ENCODE peak calls at places on chromosomes 6 and 20, in ten cellular contexts. Q is right cardiac atrium, L is GM23338, I is adipocyte, R is kidney, Y is prostate gland, T is lower lobe of right lung, U is PC-3, N is colonic mucosa, Z is aorta. F is an unnamed sample. For H3K4me1, the result is how much of the 10 kb centered on the place peaks cover.

GRCh38 chr6:44642870-44643522 is 255.5 kb downstream of the CDC5L start:
- DNase-seq in Q (no peak), L (no peak), I (no peak), R (no peak), Y (no peak), T (no peak), U (peak), N (no peak), Z (no peak), F (no peak)

GRCh38 chr20:48723308-48724264 is 104.2 kb downstream of the PREX1 start:
- DNase-seq in Q (peak), L (no peak), I (peak), R (peak), Y (no peak), T (peak), U (no peak), N (no peak), Z (peak), F (no peak)

GRCh38 chr20:57707849-57708693 is 1.7 kb downstream of the PMEPA1 start:
- DNase-seq in Q (no peak), L (no peak), I (peak), R (no peak), Y (peak), T (no peak), U (peak), N (no peak), Z (no peak), F (no peak)

GRCh38 chr20:23283096-23283850 is 67.3 kb upstream of the NXT1 start:
- DNase-seq in Q (no peak), L (no peak), I (no peak), R (no peak), Y (no peak), T (no peak), U (no peak), N (no peak), Z (no peak), F (no peak)

GRCh38 chr6:8057793-8058192 is 6.4 kb downstream of the BLOC1S5 start:
- DNase-seq in Q (no peak), L (no peak), I (peak), R (no peak), Y (no peak), T (no peak), U (peak), N (no peak), Z (no peak), F (no peak)

GRCh38 chr6:130565696-130566095 is 199.9 kb downstream of the TMEM200A start:
- DNase-seq in Q (no peak), L (no peak), I (no peak), R (no peak), Y (no peak), T (no peak), U (no peak), N (no peak), Z (no peak), F (no peak)

GRCh38 chr6:5512422-5512821 is 251.1 kb downstream of the FARS2 start:
- DNase-seq in Q (no peak), L (no peak), I (no peak), R (no peak), Y (no peak), T (no peak), U (no peak), N (no peak), Z (no peak), F (no peak)

GRCh38 chr6:17457956-17458355 is 64.6 kb downstream of the CAP2 start:
- DNase-seq in Q (no peak), L (no peak), I (no peak), R (no peak), Y (no peak), T (no peak), U (no peak), N (no peak), Z (no peak), F (no peak)

GRCh38 chr6:46983007-46983411 is 59.1 kb downstream of the ADGRF1 start:
- DNase-seq in Q (no peak), L (peak), I (no peak), R (no peak), Y (peak), T (no peak), U (peak), N (no peak), Z (no peak), F (peak)

GRCh38 chr6:144744720-144745119 is 459.6 kb downstream of the UTRN start:
- DNase-seq in Q (no peak), L (peak), I (no peak), R (no peak), Y (no peak), T (no peak), U (no peak), N (no peak), Z (no peak), F (no peak)

GRCh38 chr6:27139753-27140522 is 107.6 kb upstream of the PRSS16 start:
- DNase-seq in Q (no peak), L (peak), I (no peak), R (no peak), Y (no peak), T (no peak), U (no peak), N (peak), Z (no peak), F (no peak)

GRCh38 chr6:46016063-46016608 is 476 bp upstream of the CLIC5 start:
- DNase-seq in Q (no peak), L (no peak), I (no peak), R (no peak), Y (no peak), T (no peak), U (no peak), N (peak), Z (no peak), F (no peak)

GRCh38 chr20:21251278-21251677 is 51.9 kb upstream of the XRN2 start:
- DNase-seq in Q (no peak), L (no peak), I (no peak), R (no peak), Y (no peak), T (no peak), U (peak), N (no peak), Z (no peak), F (no peak)

GRCh38 chr6:10146723-10147451 is 268.0 kb downstream of the TFAP2A start:
- DNase-seq in Q (no peak), L (peak), I (peak), R (no peak), Y (no peak), T (no peak), U (peak), N (no peak), Z (no peak), F (no peak)

GRCh38 chr6:123570813-123571684 is 65.7 kb downstream of the TRDN start:
- DNase-seq in Q (peak), L (no peak), I (no peak), R (no peak), Y (no peak), T (no peak), U (no peak), N (no peak), Z (no peak), F (no peak)

DNA sequence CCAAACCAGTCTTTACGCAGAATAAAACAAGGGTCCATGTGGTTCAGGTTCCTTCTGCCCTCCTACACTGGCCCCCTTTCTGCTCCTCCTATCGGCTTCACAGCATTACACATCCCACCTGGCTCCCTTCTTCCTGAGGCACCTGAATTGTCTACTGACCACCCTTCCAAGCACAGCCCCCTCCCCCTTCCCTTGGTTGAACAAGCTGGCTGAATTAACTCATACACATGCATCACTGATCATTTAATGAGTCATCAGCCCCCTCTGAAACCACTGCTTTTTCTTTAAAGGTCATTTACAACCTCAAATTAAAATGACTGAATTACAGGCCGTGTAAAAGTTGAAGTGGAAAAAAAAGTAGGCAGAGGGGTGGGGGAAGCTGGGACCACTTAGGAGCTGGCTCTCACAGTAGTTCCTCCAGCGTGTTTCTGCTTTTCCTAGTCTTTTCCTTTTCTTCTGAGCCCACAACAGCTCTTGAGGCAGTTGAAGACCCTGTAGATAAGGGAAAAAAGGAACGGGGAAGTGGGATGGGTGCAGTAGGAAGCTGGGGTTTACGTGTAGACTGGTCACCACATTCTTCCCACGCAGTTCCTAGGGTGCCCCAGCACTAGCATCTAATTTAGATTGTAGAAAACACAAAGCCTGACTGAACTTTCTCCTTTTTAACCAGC is 67.6 kb downstream of the FYN start:
- DNase-seq in Q (no peak), L (no peak), I (peak), R (no peak), Y (no peak), T (no peak), U (peak), N (no peak), Z (no peak), F (peak)
- H3K4me1 ChIP-seq in Q (under half), L (under half), I (half or more), R (under half), Y (under half), T (half or more), U (under half), N (under half), Z (under half), F (half or more)

DNA sequence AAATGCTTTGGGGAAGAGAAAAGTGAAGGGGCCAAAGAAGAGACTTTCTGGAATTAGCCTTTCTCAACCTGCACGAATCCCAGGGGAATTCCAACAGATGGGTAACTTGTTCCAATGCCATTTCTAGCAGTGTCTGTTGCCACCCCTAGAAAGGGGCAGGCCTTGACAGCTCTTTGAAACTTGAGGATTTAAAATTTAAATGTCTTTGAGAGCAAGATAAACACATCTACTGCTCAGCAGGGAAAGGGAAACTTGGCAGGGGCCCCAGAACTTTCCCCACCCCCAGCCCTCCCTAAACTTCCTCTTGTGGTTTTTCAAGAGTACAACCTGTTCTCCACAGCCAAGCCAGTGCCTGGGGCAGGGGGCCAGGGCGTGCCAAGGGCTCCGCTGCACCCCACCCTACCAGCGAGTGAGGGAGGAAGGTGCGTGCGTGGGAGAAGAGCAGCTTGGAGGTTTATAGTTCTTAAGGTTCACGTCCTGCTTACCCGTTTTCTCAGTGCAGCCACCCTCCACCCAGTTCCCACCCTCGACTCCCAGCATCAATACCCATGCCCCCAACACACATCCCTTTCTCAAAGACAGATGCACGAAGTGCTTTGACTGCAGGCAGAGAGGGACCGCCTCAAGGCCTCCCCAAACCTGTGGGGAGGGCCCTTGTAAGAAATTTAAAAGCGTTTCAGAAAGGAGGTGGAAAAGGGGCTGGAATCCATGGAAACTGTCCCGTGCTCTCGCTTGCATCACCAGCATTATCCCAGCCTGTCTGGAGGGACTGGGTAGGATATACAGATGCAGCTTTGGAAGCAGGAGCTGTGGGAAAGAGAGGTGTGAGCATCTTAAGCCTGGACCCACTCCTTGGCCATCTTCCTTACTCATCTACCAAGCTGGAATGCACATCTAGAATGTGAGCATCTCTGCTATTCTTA is 4.5 kb upstream of the TAF8 start:
- DNase-seq in Q (peak), L (peak), I (peak), R (peak), Y (peak), T (peak), U (peak), N (peak), Z (peak), F (peak)
- H3K4me1 ChIP-seq in Q (under half), L (under half), I (half or more), R (under half), Y (under half), T (half or more), U (under half), N (under half), Z (under half), F (half or more)

DNA sequence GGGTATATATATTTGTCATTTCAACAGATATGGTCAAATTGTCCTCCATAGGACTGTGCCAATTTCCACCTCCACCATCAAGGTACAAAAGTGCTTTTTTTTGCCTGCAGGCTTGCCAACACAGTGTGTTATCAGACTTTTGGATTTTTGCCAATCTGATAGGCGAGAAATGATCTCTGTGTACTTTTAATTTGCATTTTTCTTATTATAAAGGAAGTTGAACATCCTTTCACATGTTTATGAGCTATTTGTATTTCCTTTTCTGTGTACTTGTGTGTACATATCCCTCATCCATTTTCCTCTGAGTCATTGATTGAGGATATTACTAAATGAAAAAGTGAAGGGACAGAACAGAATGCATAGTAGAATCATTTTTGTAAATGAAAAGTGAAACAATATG is 39.0 kb upstream of the PTPN1 start:
- DNase-seq in Q (no peak), L (no peak), I (no peak), R (no peak), Y (no peak), T (no peak), U (peak), N (no peak), Z (no peak), F (peak)
- H3K4me1 ChIP-seq in Q (under half), L (under half), I (under half), R (under half), Y (under half), T (under half), U (under half), N (under half), Z (under half), F (under half)

GRCh38 chr6:118897386-118897785 is 3.4 kb downstream of the ASF1A start:
- DNase-seq in Q (no peak), L (no peak), I (no peak), R (no peak), Y (no peak), T (no peak), U (no peak), N (no peak), Z (no peak), F (no peak)

GRCh38 chr6:118896339-118897136 is 2.6 kb downstream of the ASF1A start:
- DNase-seq in Q (no peak), L (peak), I (peak), R (no peak), Y (no peak), T (no peak), U (peak), N (no peak), Z (no peak), F (peak)

GRCh38 chr6:118902731-118903130 is 8.8 kb downstream of the ASF1A start:
- DNase-seq in Q (no peak), L (no peak), I (peak), R (no peak), Y (no peak), T (no peak), U (no peak), N (no peak), Z (no peak), F (no peak)

GRCh38 chr6:118903134-118903533 is 9.2 kb downstream of the ASF1A start:
- DNase-seq in Q (no peak), L (no peak), I (peak), R (no peak), Y (no peak), T (no peak), U (no peak), N (no peak), Z (no peak), F (no peak)

DNA sequence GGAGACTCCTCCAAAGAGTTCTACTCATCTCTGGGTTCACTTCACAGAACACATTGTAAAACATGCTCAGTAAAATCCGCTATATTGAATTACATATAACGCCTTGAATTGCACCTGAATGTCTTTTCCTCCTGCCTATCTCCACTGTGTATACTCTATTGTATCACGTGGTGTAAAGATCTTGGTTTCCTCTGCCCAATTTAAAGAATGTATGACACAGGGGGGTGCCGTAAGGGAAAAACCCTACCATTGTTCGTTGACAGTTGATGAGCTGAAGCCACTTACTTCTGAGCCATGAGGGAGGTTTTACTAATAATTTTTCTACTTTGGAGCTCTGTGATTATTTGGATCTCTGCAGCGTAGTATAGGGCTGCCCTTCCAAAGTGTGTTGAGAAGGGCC is 6.0 kb downstream of the ASF1A start:
- DNase-seq in Q (no peak), L (peak), I (no peak), R (no peak), Y (no peak), T (no peak), U (no peak), N (no peak), Z (no peak), F (no peak)
- H3K4me1 ChIP-seq in Q (under half), L (under half), I (under half), R (under half), Y (under half), T (half or more), U (under half), N (under half), Z (under half), F (under half)

DNA sequence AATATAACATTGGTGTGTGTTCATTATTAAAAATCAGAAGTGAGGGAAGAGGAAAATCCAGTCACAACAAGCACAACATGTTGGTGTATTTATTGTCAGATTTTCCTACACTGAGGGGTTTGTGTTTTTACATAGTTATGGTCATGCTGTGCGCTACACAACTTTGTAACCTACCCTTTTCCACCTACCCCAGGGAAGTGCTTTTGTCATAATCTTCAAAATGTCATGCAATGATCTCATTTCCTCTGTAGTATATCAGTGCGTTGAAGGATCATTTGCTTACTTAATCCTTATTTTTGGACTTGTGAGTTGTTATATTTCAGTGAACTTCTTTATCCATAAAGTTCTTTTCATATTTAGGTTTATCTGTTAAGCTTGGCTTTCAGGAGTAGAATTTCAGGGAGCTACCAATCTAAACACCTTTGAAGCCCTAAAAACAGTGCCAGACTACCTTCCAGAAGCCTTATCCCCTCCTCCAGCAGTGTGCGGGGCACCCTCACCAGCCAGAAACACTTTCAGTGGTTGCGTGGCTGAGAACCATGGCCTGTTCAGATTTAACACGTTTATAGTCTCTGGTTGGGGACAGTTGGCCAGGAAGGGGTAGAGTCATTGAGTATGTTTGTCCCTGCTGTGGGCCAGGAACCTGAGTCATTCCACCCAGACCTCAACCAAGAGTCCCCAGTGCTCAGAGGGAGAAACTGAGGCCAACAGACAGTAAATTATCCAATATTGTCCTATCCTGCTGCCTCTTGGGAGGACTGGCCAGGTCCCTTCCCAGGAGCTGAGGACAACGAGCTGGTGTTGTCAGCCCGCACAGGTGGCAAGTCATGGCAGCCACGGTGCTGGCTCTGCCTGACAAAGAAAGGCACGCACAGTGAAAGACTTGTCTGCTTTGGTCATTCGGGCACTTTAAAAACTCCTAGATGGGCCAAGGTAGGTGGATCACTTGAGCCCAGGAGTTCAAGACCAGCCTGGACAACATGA is 40.3 kb downstream of the STK35 start:
- DNase-seq in Q (no peak), L (no peak), I (no peak), R (no peak), Y (no peak), T (no peak), U (no peak), N (no peak), Z (peak), F (no peak)
- H3K4me1 ChIP-seq in Q (under half), L (under half), I (under half), R (under half), Y (under half), T (under half), U (under half), N (under half), Z (under half), F (under half)

DNA sequence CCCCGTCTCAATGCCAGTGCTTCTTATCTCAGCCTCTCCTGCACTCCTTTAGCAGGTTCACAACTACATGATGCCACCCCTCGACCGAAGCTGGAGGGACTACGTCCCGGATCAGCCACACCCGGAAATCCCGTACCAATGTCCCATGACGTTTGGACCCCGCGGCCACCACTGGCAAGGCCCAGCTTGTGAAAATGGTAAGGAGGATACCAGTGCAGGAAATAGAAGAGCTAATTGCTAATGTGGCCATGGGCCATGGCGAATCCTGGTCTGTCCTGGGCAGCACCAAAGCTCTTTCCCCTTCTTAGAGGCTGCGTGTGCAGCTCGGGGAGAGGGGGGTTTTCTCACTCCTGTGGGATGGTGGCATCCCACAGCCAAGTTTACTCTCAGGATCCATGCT is 5.5 kb downstream of the IRF4 start:
- DNase-seq in Q (no peak), L (no peak), I (no peak), R (peak), Y (no peak), T (no peak), U (no peak), N (no peak), Z (no peak), F (no peak)
- H3K4me1 ChIP-seq in Q (under half), L (under half), I (under half), R (under half), Y (under half), T (under half), U (under half), N (under half), Z (under half), F (under half)

F was measured in PC-9.